ENCODE peak calls at places on chromosomes 6 and 20, in eight cellular contexts. U is central memory CD4-positive, alpha-beta T cell; T is stimulated activated CD8-positive, alpha-beta memory T cell treated with anti-CD3 and anti-CD28 coated beads, Interleukin-7, amount 100 ng/mL, for 48 hours; W is mesothelial cell of epicardium; X is cardiac fibroblast; L is AML-193; Q is NCI-H524; J is COR-L47. G is an unnamed sample.

GRCh38 chr20:62608218-62608565 is 34.1 kb upstream of the SLCO4A1 start:
- DNase-seq in X (no peak), T (no peak), W (no peak), L (no peak), Q (no peak), U (no peak), J (no peak), G (no peak)

GRCh38 chr20:19688031-19688806 is 69.8 kb upstream of the RIN2 start:
- DNase-seq in W (peak; percentile 45), J (no peak), Q (peak; percentile 41), T (no peak), X (peak; percentile 92), U (no peak), L (peak; percentile 16), G (peak; percentile 83)

GRCh38 chr6:41061196-41061726 is 8.3 kb downstream of the APOBEC2 start:
- DNase-seq in J (no peak), T (no peak), W (no peak), X (no peak), L (no peak), U (no peak), Q (no peak), G (no peak)

GRCh38 chr20:57056651-57057050 is 209.8 kb downstream of the BMP7 start:
- DNase-seq in Q (no peak), U (no peak), J (no peak), L (no peak), T (no peak), W (no peak), X (no peak), G (no peak)

GRCh38 chr20:63745424-63745805 is 5.8 kb downstream of the SLC2A4RG start:
- DNase-seq in X (no peak), J (no peak), Q (no peak), U (no peak), L (no peak), W (no peak), T (no peak), G (no peak)

GRCh38 chr6:109491207-109491938 is 8.4 kb upstream of the ZBTB24 start:
- DNase-seq in X (no peak), J (no peak), Q (no peak), T (no peak), U (peak; percentile 48), L (no peak), W (no peak), G (no peak)

GRCh38 chr20:15316556-15316955 is 979.1 kb upstream of the FLRT3 start:
- DNase-seq in Q (no peak), U (no peak), J (no peak), T (no peak), X (no peak), L (no peak), W (no peak), G (no peak)

GRCh38 chr6:44332585-44332984 is 9.9 kb upstream of the SPATS1 start:
- DNase-seq in J (no peak), Q (peak; percentile 41), W (no peak), T (no peak), U (no peak), X (no peak), L (no peak), G (no peak)

GRCh38 chr20:41631826-41632225 is 13.6 kb upstream of the CHD6 start:
- DNase-seq in X (peak; percentile 57), W (no peak), T (no peak), U (no peak), J (no peak), Q (no peak), L (no peak), G (peak; percentile 79)

GRCh38 chr6:88683734-88684133 is 279.7 kb downstream of the RNGTT start:
- DNase-seq in L (no peak), U (no peak), T (no peak), X (peak; percentile 5), W (no peak), Q (no peak), J (no peak), G (no peak)

GRCh38 chr6:33735201-33735600 is 11.5 kb downstream of the IP6K3 start:
- DNase-seq in U (no peak), W (no peak), J (no peak), T (no peak), L (no peak), Q (no peak), X (no peak), G (no peak)

GRCh38 chr6:135604035-135604865 is 106.7 kb upstream of the AHI1 start:
- DNase-seq in W (no peak), T (no peak), U (no peak), J (no peak), Q (no peak), X (no peak), L (no peak), G (no peak)

GRCh38 chr20:38673731-38674177 is 50.5 kb upstream of the SLC32A1 start:
- DNase-seq in T (no peak), L (no peak), J (no peak), W (no peak), Q (peak; percentile 29), U (no peak), X (no peak), G (no peak)